ENCODE peak calls at places on chromosomes 2 and 18, in nine cellular contexts. T is T-cell, N is Karpas-422, Z is globus pallidus, A is GM13977, C is activated T-cell treated with anti-CD3 and anti-CD28 coated beads for 4 hours, M is HS-5, B is kidney epithelial cell, R is RKO. U is an unnamed sample.

GRCh38 chr2:152480870-152481269 is 145.9 kb downstream of the FMNL2 start:
- DNase-seq in N (no peak), B (no peak), T (no peak), R (no peak), C (no peak), M (no peak), Z (no peak), A (no peak), U (no peak)

GRCh38 chr2:209771474-209772292 is at the start of gene UNC80:
- DNase-seq in T (no peak), Z (peak), C (no peak), R (no peak), N (no peak), M (no peak), A (peak), B (no peak), U (no peak)

GRCh38 chr2:61196671-61197070 is 34.7 kb downstream of the C2orf74 start:
- DNase-seq in Z (no peak), N (no peak), C (no peak), T (no peak), B (no peak), R (no peak), A (no peak), M (no peak), U (no peak)

GRCh38 chr18:47911877-47912276 is 18.6 kb downstream of the SMAD2 start:
- DNase-seq in N (no peak), C (no peak), T (no peak), Z (no peak), R (no peak), A (no peak), B (no peak), M (no peak), U (no peak)

GRCh38 chr2:45127321-45127720 is 118.1 kb upstream of the SIX2 start:
- DNase-seq in R (no peak), A (no peak), N (no peak), C (no peak), T (no peak), B (no peak), M (no peak), Z (no peak), U (no peak)

GRCh38 chr2:200426754-200427153 is 83.1 kb downstream of the KCTD18 start:
- DNase-seq in T (no peak), R (no peak), N (no peak), Z (no peak), C (no peak), M (no peak), B (no peak), A (no peak), U (no peak)

GRCh38 chr18:6917082-6917481 is 187.6 kb downstream of the ARHGAP28 start:
- DNase-seq in N (no peak), B (peak), M (no peak), A (no peak), R (no peak), T (no peak), C (no peak), Z (no peak), U (no peak)

GRCh38 chr2:37388074-37388473 is 43.6 kb downstream of the QPCT start:
- DNase-seq in R (no peak), M (peak), T (no peak), C (no peak), Z (no peak), A (no peak), N (no peak), B (no peak), U (no peak)

GRCh38 chr2:162085090-162085891 is 11.3 kb upstream of the DPP4 start:
- DNase-seq in M (peak), C (no peak), T (no peak), A (no peak), Z (no peak), R (no peak), N (no peak), B (peak), U (no peak)

GRCh38 chr18:11671156-11671555 is 17.9 kb upstream of the GNAL start:
- DNase-seq in R (no peak), M (no peak), N (no peak), Z (no peak), B (no peak), A (no peak), T (no peak), C (no peak), U (no peak)

GRCh38 chr2:232342635-232343565 is 35.7 kb upstream of the ALPP start:
- DNase-seq in Z (no peak), B (no peak), C (no peak), N (no peak), T (no peak), A (no peak), M (no peak), R (no peak), U (no peak)

GRCh38 chr18:34709631-34710429 is at the start of gene DTNA:
- DNase-seq in A (no peak), M (peak), B (peak), R (peak), T (no peak), N (peak), C (no peak), Z (peak), U (peak)

GRCh38 chr2:65070172-65070830 is 14.1 kb downstream of the CEP68 start:
- DNase-seq in Z (no peak), R (peak), T (no peak), C (no peak), A (no peak), B (no peak), N (no peak), M (peak), U (no peak)

GRCh38 chr2:213232649-213233437 is 51.4 kb upstream of the SPAG16 start:
- DNase-seq in R (no peak), T (peak), N (no peak), A (peak), M (no peak), B (no peak), Z (no peak), C (peak), U (peak)

GRCh38 chr2:135252805-135253458 is 200.8 kb downstream of the RAB3GAP1 start:
- DNase-seq in B (no peak), A (no peak), T (no peak), Z (no peak), N (no peak), R (no peak), M (no peak), C (no peak), U (no peak)

GRCh38 chr18:78986018-78986481 is 6.4 kb downstream of the SALL3 start:
- DNase-seq in T (no peak), R (peak), M (no peak), A (no peak), N (no peak), C (no peak), Z (peak), B (no peak), U (peak)

GRCh38 chr2:203394519-203395227 is 66.5 kb downstream of the ABI2 start:
- DNase-seq in Z (no peak), R (no peak), A (no peak), B (no peak), C (no peak), M (no peak), T (no peak), N (no peak), U (peak)

GRCh38 chr2:168687314-168687713 is 115.1 kb upstream of the NOSTRIN start:
- DNase-seq in C (no peak), A (no peak), M (no peak), T (peak), Z (peak), B (no peak), R (no peak), N (no peak), U (peak)

GRCh38 chr2:18740428-18740827 is 151.1 kb upstream of the NT5C1B start:
- DNase-seq in T (no peak), C (no peak), B (no peak), Z (no peak), M (no peak), R (no peak), N (no peak), A (no peak), U (no peak)

GRCh38 chr2:70371753-70372152 is 69.9 kb upstream of the FAM136A start:
- DNase-seq in C (no peak), M (peak), Z (no peak), N (no peak), R (peak), A (no peak), B (peak), T (no peak), U (no peak)

GRCh38 chr2:204110250-204111183 is 174.0 kb downstream of the ICOS start:
- DNase-seq in B (no peak), M (no peak), C (peak), N (no peak), Z (no peak), R (no peak), T (peak), A (no peak), U (peak)

GRCh38 chr2:70906022-70906421 is 29.7 kb upstream of the ATP6V1B1 start:
- DNase-seq in T (no peak), B (no peak), N (no peak), A (no peak), R (no peak), M (no peak), Z (no peak), C (no peak), U (no peak)

U was measured in NAMALWA.